ENCODE peak calls at places on chromosomes 13 and 19, in nine cellular contexts. X, S, H, U, I, M, V, P and E are unnamed samples.

GRCh38 chr19:52391135-52391534 is 6.5 kb upstream of the ZNF528 start:
- DNase-seq in V (no peak), I (no peak), X (no peak), M (no peak), P (no peak), S (no peak), U (no peak), H (no peak), E (no peak)

GRCh38 chr19:36456831-36457230 is 32.5 kb downstream of the ZNF566 start:
- DNase-seq in P (no peak), U (no peak), X (no peak), V (no peak), S (no peak), M (no peak), I (no peak), H (no peak), E (no peak)

GRCh38 chr13:39900106-39900750 is 244.8 kb downstream of the COG6 start:
- DNase-seq in P (no peak), H (no peak), U (no peak), S (no peak), M (no peak), I (no peak), X (no peak), V (no peak), E (no peak)

GRCh38 chr19:2500861-2501260 is 24.9 kb downstream of the GADD45B start:
- DNase-seq in P (no peak), V (no peak), H (no peak), S (no peak), M (no peak), X (no peak), I (no peak), U (no peak), E (no peak)

GRCh38 chr13:83692800-83693199 is 189.5 kb downstream of the SLITRK1 start:
- DNase-seq in P (no peak), U (no peak), I (no peak), V (no peak), M (no peak), H (no peak), S (no peak), X (no peak), E (no peak)

GRCh38 chr19:4690362-4690761 is 20.2 kb upstream of the MYDGF start:
- DNase-seq in V (no peak), I (no peak), U (no peak), P (no peak), S (no peak), X (no peak), H (no peak), M (peak), E (no peak)

GRCh38 chr13:67574320-67575233 is 344.4 kb upstream of the PCDH9 start:
- DNase-seq in S (peak), I (no peak), U (no peak), H (no peak), X (no peak), P (no peak), V (no peak), M (no peak), E (no peak)

GRCh38 chr13:101139076-101139475 is 277.2 kb downstream of the NALCN start:
- DNase-seq in M (no peak), V (no peak), I (no peak), H (no peak), U (no peak), P (no peak), X (peak), S (peak), E (no peak)